ENCODE peak calls at places on chromosome 12, in ten cellular contexts. One of them, this sample, is unnamed.

GRCh38 chr12:38691164-38691563 is 214.2 kb downstream of the CPNE8 start:
- DNase-seq in kidney tubule cell: peak; percentile 26
- DNase-seq in renal cortical epithelial cell: peak; percentile 6
- DNase-seq in SW 1271: no peak
- DNase-seq in stimulated activated CD8-positive, alpha-beta memory T cell treated with anti-CD3 and anti-CD28 coated beads, Interleukin-4, amount 100 ng/mL, for 24 hours: no peak
- DNase-seq in activated T-cell treated with anti-CD3 and anti-CD28 coated beads for 1 hour: no peak
- DNase-seq in mesendoderm: no peak
- DNase-seq in stimulated activated CD4-positive, alpha-beta T cell treated with anti-CD3 and anti-CD28 coated beads, Interleukin-2, amount 100 ng/mL, for 24 hours: no peak
- DNase-seq in ELF-1: no peak
- DNase-seq in right lobe of liver: no peak
- DNase-seq in this sample: no peak

GRCh38 chr12:116319316-116319715 is 41.8 kb upstream of the MED13L start:
- DNase-seq in activated T-cell treated with anti-CD3 and anti-CD28 coated beads for 1 hour: no peak
- DNase-seq in stimulated activated CD4-positive, alpha-beta T cell treated with anti-CD3 and anti-CD28 coated beads, Interleukin-2, amount 100 ng/mL, for 24 hours: no peak
- DNase-seq in SW 1271: no peak
- DNase-seq in mesendoderm: no peak
- DNase-seq in kidney tubule cell: no peak
- DNase-seq in right lobe of liver: no peak
- DNase-seq in renal cortical epithelial cell: no peak
- DNase-seq in ELF-1: no peak
- DNase-seq in stimulated activated CD8-positive, alpha-beta memory T cell treated with anti-CD3 and anti-CD28 coated beads, Interleukin-4, amount 100 ng/mL, for 24 hours: no peak
- DNase-seq in this sample: no peak

GRCh38 chr12:20722142-20722541 is 27.0 kb downstream of the SLCO1C1 start:
- DNase-seq in right lobe of liver: no peak
- DNase-seq in stimulated activated CD8-positive, alpha-beta memory T cell treated with anti-CD3 and anti-CD28 coated beads, Interleukin-4, amount 100 ng/mL, for 24 hours: no peak
- DNase-seq in renal cortical epithelial cell: no peak
- DNase-seq in mesendoderm: peak; percentile 27
- DNase-seq in ELF-1: no peak
- DNase-seq in SW 1271: no peak
- DNase-seq in kidney tubule cell: no peak
- DNase-seq in stimulated activated CD4-positive, alpha-beta T cell treated with anti-CD3 and anti-CD28 coated beads, Interleukin-2, amount 100 ng/mL, for 24 hours: no peak
- DNase-seq in activated T-cell treated with anti-CD3 and anti-CD28 coated beads for 1 hour: no peak
- DNase-seq in this sample: no peak

GRCh38 chr12:103858953-103859601 is 18.0 kb upstream of the NT5DC3 start:
- DNase-seq in right lobe of liver: no peak
- DNase-seq in mesendoderm: peak; percentile 15
- DNase-seq in SW 1271: peak; percentile 65
- DNase-seq in ELF-1: peak; percentile 51
- DNase-seq in kidney tubule cell: peak; percentile 97
- DNase-seq in activated T-cell treated with anti-CD3 and anti-CD28 coated beads for 1 hour: no peak
- DNase-seq in stimulated activated CD4-positive, alpha-beta T cell treated with anti-CD3 and anti-CD28 coated beads, Interleukin-2, amount 100 ng/mL, for 24 hours: no peak
- DNase-seq in renal cortical epithelial cell: peak; percentile 99
- DNase-seq in stimulated activated CD8-positive, alpha-beta memory T cell treated with anti-CD3 and anti-CD28 coated beads, Interleukin-4, amount 100 ng/mL, for 24 hours: no peak
- DNase-seq in this sample: peak; percentile 92

GRCh38 chr12:121451931-121452330 is 52.0 kb downstream of the RNF34 start:
- DNase-seq in mesendoderm: no peak
- DNase-seq in kidney tubule cell: no peak
- DNase-seq in activated T-cell treated with anti-CD3 and anti-CD28 coated beads for 1 hour: no peak
- DNase-seq in stimulated activated CD4-positive, alpha-beta T cell treated with anti-CD3 and anti-CD28 coated beads, Interleukin-2, amount 100 ng/mL, for 24 hours: no peak
- DNase-seq in SW 1271: no peak
- DNase-seq in stimulated activated CD8-positive, alpha-beta memory T cell treated with anti-CD3 and anti-CD28 coated beads, Interleukin-4, amount 100 ng/mL, for 24 hours: no peak
- DNase-seq in renal cortical epithelial cell: no peak
- DNase-seq in right lobe of liver: no peak
- DNase-seq in ELF-1: no peak
- DNase-seq in this sample: no peak

GRCh38 chr12:93366427-93366826 is 11.3 kb upstream of the NUDT4 start:
- DNase-seq in SW 1271: no peak
- DNase-seq in stimulated activated CD8-positive, alpha-beta memory T cell treated with anti-CD3 and anti-CD28 coated beads, Interleukin-4, amount 100 ng/mL, for 24 hours: no peak
- DNase-seq in stimulated activated CD4-positive, alpha-beta T cell treated with anti-CD3 and anti-CD28 coated beads, Interleukin-2, amount 100 ng/mL, for 24 hours: no peak
- DNase-seq in mesendoderm: no peak
- DNase-seq in renal cortical epithelial cell: no peak
- DNase-seq in right lobe of liver: no peak
- DNase-seq in activated T-cell treated with anti-CD3 and anti-CD28 coated beads for 1 hour: no peak
- DNase-seq in ELF-1: no peak
- DNase-seq in kidney tubule cell: no peak
- DNase-seq in this sample: no peak

GRCh38 chr12:57726884-57727757 is 11.4 kb downstream of the AGAP2 start:
- DNase-seq in right lobe of liver: peak; percentile 64
- DNase-seq in SW 1271: no peak
- DNase-seq in renal cortical epithelial cell: peak; percentile 9
- DNase-seq in mesendoderm: no peak
- DNase-seq in activated T-cell treated with anti-CD3 and anti-CD28 coated beads for 1 hour: no peak
- DNase-seq in ELF-1: peak; percentile 11
- DNase-seq in kidney tubule cell: peak; percentile 19
- DNase-seq in stimulated activated CD8-positive, alpha-beta memory T cell treated with anti-CD3 and anti-CD28 coated beads, Interleukin-4, amount 100 ng/mL, for 24 hours: no peak
- DNase-seq in stimulated activated CD4-positive, alpha-beta T cell treated with anti-CD3 and anti-CD28 coated beads, Interleukin-2, amount 100 ng/mL, for 24 hours: no peak
- DNase-seq in this sample: no peak

GRCh38 chr12:124938606-124939427 is 24.4 kb upstream of the UBC start:
- DNase-seq in SW 1271: no peak
- DNase-seq in ELF-1: no peak
- DNase-seq in stimulated activated CD8-positive, alpha-beta memory T cell treated with anti-CD3 and anti-CD28 coated beads, Interleukin-4, amount 100 ng/mL, for 24 hours: no peak
- DNase-seq in renal cortical epithelial cell: peak; percentile 84
- DNase-seq in kidney tubule cell: peak; percentile 80
- DNase-seq in activated T-cell treated with anti-CD3 and anti-CD28 coated beads for 1 hour: no peak
- DNase-seq in mesendoderm: peak; percentile 89
- DNase-seq in stimulated activated CD4-positive, alpha-beta T cell treated with anti-CD3 and anti-CD28 coated beads, Interleukin-2, amount 100 ng/mL, for 24 hours: peak; percentile 51
- DNase-seq in right lobe of liver: peak; percentile 66
- DNase-seq in this sample: no peak

GRCh38 chr12:4355843-4356327 is 23.6 kb downstream of the FGF23 start:
- DNase-seq in ELF-1: peak; percentile 88
- DNase-seq in activated T-cell treated with anti-CD3 and anti-CD28 coated beads for 1 hour: peak; percentile 11
- DNase-seq in stimulated activated CD4-positive, alpha-beta T cell treated with anti-CD3 and anti-CD28 coated beads, Interleukin-2, amount 100 ng/mL, for 24 hours: peak; percentile 69
- DNase-seq in right lobe of liver: no peak
- DNase-seq in SW 1271: peak; percentile 17
- DNase-seq in mesendoderm: peak; percentile 92
- DNase-seq in renal cortical epithelial cell: peak; percentile 11
- DNase-seq in kidney tubule cell: peak; percentile 32
- DNase-seq in stimulated activated CD8-positive, alpha-beta memory T cell treated with anti-CD3 and anti-CD28 coated beads, Interleukin-4, amount 100 ng/mL, for 24 hours: peak; percentile 22
- DNase-seq in this sample: no peak

This sample was measured in epithelial cell of proximal tubule.